ENCODE peak calls at places on chromosomes 12 and 14, in eight cellular contexts. One of them, this sample, is unnamed. For H3K36me3 and H3K27me3, the result is how much of the 10 kb centered on the place peaks cover.

GRCh38 chr14:60485600-60486251 is at the start of gene C14orf39:
- DNase-seq in small intestine: no peak
- DNase-seq in WERI-Rb-1: peak
- DNase-seq in GM06990: peak
- DNase-seq in HCT116: no peak
- DNase-seq in astrocyte: no peak
- DNase-seq in ovary: peak
- DNase-seq in IMR-90: peak
- DNase-seq in this sample: peak

GRCh38 chr14:52348279-52348678 is 34.2 kb downstream of the PTGER2 start:
- DNase-seq in small intestine: no peak
- DNase-seq in WERI-Rb-1: no peak
- DNase-seq in GM06990: no peak
- DNase-seq in HCT116: no peak
- DNase-seq in astrocyte: no peak
- DNase-seq in ovary: no peak
- DNase-seq in IMR-90: peak
- DNase-seq in this sample: no peak

GRCh38 chr12:613996-614726 is 49.1 kb downstream of the NINJ2 start:
- DNase-seq in small intestine: no peak
- DNase-seq in WERI-Rb-1: peak
- DNase-seq in GM06990: peak
- DNase-seq in HCT116: no peak
- DNase-seq in astrocyte: no peak
- DNase-seq in ovary: no peak
- DNase-seq in IMR-90: no peak
- DNase-seq in this sample: peak

GRCh38 chr14:93054006-93054405 is 61.7 kb downstream of the ITPK1 start:
- DNase-seq in small intestine: peak
- DNase-seq in WERI-Rb-1: no peak
- DNase-seq in GM06990: no peak
- DNase-seq in HCT116: no peak
- DNase-seq in astrocyte: no peak
- DNase-seq in ovary: no peak
- DNase-seq in IMR-90: no peak
- DNase-seq in this sample: no peak

GRCh38 chr12:44317651-44318126 is 481.8 kb downstream of the TMEM117 start:
- DNase-seq in small intestine: peak
- DNase-seq in WERI-Rb-1: peak
- DNase-seq in GM06990: peak
- DNase-seq in HCT116: peak
- DNase-seq in astrocyte: peak
- DNase-seq in ovary: no peak
- DNase-seq in IMR-90: peak
- DNase-seq in this sample: peak

GRCh38 chr12:20125259-20125919 is 242.9 kb upstream of the PDE3A start:
- DNase-seq in small intestine: no peak
- DNase-seq in WERI-Rb-1: no peak
- DNase-seq in GM06990: no peak
- DNase-seq in HCT116: no peak
- DNase-seq in astrocyte: peak
- DNase-seq in ovary: no peak
- DNase-seq in IMR-90: no peak
- DNase-seq in this sample: no peak

GRCh38 chr14:27727371-27727770 is 1039.2 kb upstream of the FOXG1 start:
- DNase-seq in small intestine: no peak
- DNase-seq in WERI-Rb-1: no peak
- DNase-seq in GM06990: no peak
- DNase-seq in HCT116: no peak
- DNase-seq in astrocyte: no peak
- DNase-seq in ovary: no peak
- DNase-seq in IMR-90: no peak
- DNase-seq in this sample: no peak

GRCh38 chr12:16359512-16360491 is 12.4 kb downstream of the MGST1 start:
- DNase-seq in small intestine: peak
- DNase-seq in WERI-Rb-1: peak
- DNase-seq in GM06990: no peak
- DNase-seq in HCT116: peak
- DNase-seq in astrocyte: peak
- DNase-seq in ovary: no peak
- DNase-seq in IMR-90: peak
- DNase-seq in this sample: peak

GRCh38 chr14:52951730-52952481 is 1.1 kb upstream of the FERMT2 start:
- DNase-seq in small intestine: no peak
- DNase-seq in WERI-Rb-1: peak
- DNase-seq in GM06990: no peak
- DNase-seq in HCT116: peak
- DNase-seq in astrocyte: peak
- DNase-seq in ovary: no peak
- DNase-seq in IMR-90: peak
- DNase-seq in this sample: peak

GRCh38 chr14:75220097-75220496 is 43.7 kb upstream of the TMED10 start:
- DNase-seq in small intestine: no peak
- DNase-seq in WERI-Rb-1: no peak
- DNase-seq in GM06990: no peak
- DNase-seq in HCT116: no peak
- DNase-seq in astrocyte: no peak
- DNase-seq in ovary: no peak
- DNase-seq in IMR-90: no peak
- DNase-seq in this sample: no peak

GRCh38 chr12:95207407-95207806 is 9.9 kb downstream of the FGD6 start:
- DNase-seq in small intestine: no peak
- DNase-seq in WERI-Rb-1: no peak
- DNase-seq in GM06990: no peak
- DNase-seq in HCT116: no peak
- DNase-seq in astrocyte: no peak
- DNase-seq in ovary: no peak
- DNase-seq in IMR-90: no peak
- DNase-seq in this sample: no peak

GRCh38 chr12:124797321-124797720 is 66.3 kb downstream of the SCARB1 start:
- DNase-seq in small intestine: no peak
- DNase-seq in WERI-Rb-1: no peak
- DNase-seq in GM06990: no peak
- DNase-seq in HCT116: no peak
- DNase-seq in astrocyte: no peak
- DNase-seq in ovary: no peak
- DNase-seq in IMR-90: no peak
- DNase-seq in this sample: no peak

GRCh38 chr12:58314610-58315009 is 373.2 kb downstream of the ATP23 start:
- DNase-seq in small intestine: no peak
- DNase-seq in WERI-Rb-1: no peak
- DNase-seq in GM06990: no peak
- DNase-seq in HCT116: no peak
- DNase-seq in astrocyte: peak
- DNase-seq in ovary: no peak
- DNase-seq in IMR-90: peak
- DNase-seq in this sample: no peak

GRCh38 chr14:91751719-91752118 is 19.8 kb upstream of the CATSPERB start:
- DNase-seq in small intestine: no peak
- DNase-seq in WERI-Rb-1: no peak
- DNase-seq in GM06990: no peak
- DNase-seq in HCT116: no peak
- DNase-seq in astrocyte: no peak
- DNase-seq in ovary: no peak
- DNase-seq in IMR-90: no peak
- DNase-seq in this sample: no peak

GRCh38 chr12:108605000-108605689 is 7.3 kb upstream of the TMEM119 start:
- DNase-seq in small intestine: no peak
- DNase-seq in WERI-Rb-1: no peak
- DNase-seq in GM06990: no peak
- DNase-seq in HCT116: no peak
- DNase-seq in astrocyte: no peak
- DNase-seq in ovary: no peak
- DNase-seq in IMR-90: no peak
- DNase-seq in this sample: no peak

GRCh38 chr12:115752151-115752550 is 525.3 kb downstream of the MED13L start:
- DNase-seq in small intestine: no peak
- DNase-seq in WERI-Rb-1: no peak
- DNase-seq in GM06990: no peak
- DNase-seq in HCT116: no peak
- DNase-seq in astrocyte: peak
- DNase-seq in ovary: no peak
- DNase-seq in IMR-90: peak
- DNase-seq in this sample: no peak

GRCh38 chr12:120437735-120438494 is at the start of gene COX6A1:
- DNase-seq in small intestine: peak
- DNase-seq in WERI-Rb-1: peak
- DNase-seq in GM06990: peak
- DNase-seq in HCT116: peak
- DNase-seq in astrocyte: peak
- DNase-seq in ovary: peak
- DNase-seq in IMR-90: peak
- DNase-seq in this sample: peak

GRCh38 chr12:3795096-3795799 is 42.3 kb upstream of the CRACR2A start:
- DNase-seq in small intestine: no peak
- DNase-seq in WERI-Rb-1: no peak
- DNase-seq in GM06990: no peak
- DNase-seq in HCT116: no peak
- DNase-seq in astrocyte: no peak
- DNase-seq in ovary: no peak
- DNase-seq in IMR-90: no peak
- DNase-seq in this sample: no peak

GRCh38 chr14:34766060-34766459 is 51.7 kb upstream of the CFL2 start:
- DNase-seq in small intestine: no peak
- DNase-seq in WERI-Rb-1: no peak
- DNase-seq in GM06990: no peak
- DNase-seq in HCT116: no peak
- DNase-seq in astrocyte: no peak
- DNase-seq in ovary: no peak
- DNase-seq in IMR-90: no peak
- DNase-seq in this sample: no peak

GRCh38 chr14:34770901-34771300 is 56.5 kb upstream of the CFL2 start:
- DNase-seq in small intestine: no peak
- DNase-seq in WERI-Rb-1: no peak
- DNase-seq in GM06990: no peak
- DNase-seq in HCT116: no peak
- DNase-seq in astrocyte: peak
- DNase-seq in ovary: no peak
- DNase-seq in IMR-90: no peak
- DNase-seq in this sample: no peak

DNA sequence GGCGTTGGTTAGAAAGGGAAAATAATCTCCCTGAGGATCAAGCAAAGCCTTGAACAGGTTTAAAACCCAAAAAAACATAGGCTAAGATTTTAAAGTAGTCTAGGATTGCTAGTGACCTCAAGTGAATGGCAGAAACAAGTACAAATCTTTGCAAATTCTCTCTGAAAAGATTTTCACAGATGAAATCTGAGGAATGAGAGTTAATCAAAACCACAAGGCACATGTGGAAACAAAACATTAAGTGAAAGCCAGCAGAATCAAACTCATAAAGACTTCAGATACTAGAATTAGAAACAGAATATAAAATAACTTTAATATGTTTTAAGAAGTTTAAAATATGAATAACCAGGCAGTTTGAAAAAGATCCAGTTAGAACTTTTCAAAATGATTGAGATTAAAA is 52.2 kb upstream of the CFL2 start:
- DNase-seq in small intestine: no peak
- DNase-seq in WERI-Rb-1: no peak
- DNase-seq in GM06990: no peak
- DNase-seq in HCT116: no peak
- DNase-seq in astrocyte: peak
- DNase-seq in ovary: no peak
- DNase-seq in IMR-90: peak
- DNase-seq in this sample: no peak
- H3K4me3 ChIP-seq in small intestine: no peak
- H3K4me3 ChIP-seq in WERI-Rb-1: no peak
- H3K4me3 ChIP-seq in GM06990: no peak
- H3K4me3 ChIP-seq in HCT116: no peak
- H3K4me3 ChIP-seq in astrocyte: no peak
- H3K4me3 ChIP-seq in ovary: no peak
- H3K4me3 ChIP-seq in IMR-90: no peak
- H3K4me3 ChIP-seq in this sample: no peak

DNA sequence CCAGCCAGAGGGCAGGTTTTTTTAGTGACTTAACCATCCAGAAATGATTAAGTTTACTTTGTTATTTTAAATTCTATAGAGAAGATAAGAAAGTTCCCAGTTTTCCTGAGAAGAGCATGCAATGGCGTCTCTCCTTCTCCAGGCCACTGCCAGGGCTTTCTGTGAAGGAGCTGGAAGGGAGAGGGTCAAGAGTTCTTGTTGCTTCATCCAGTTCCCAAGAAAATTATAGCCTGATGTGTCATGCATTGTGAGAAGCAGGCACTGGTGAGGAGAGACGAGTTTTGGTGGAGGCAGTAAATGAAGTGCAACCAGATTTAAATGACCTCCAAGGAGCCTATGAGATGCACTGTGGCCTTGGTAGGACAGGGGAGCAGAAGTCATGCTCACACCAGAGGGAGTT is 14.2 kb downstream of the ELK3 start:
- DNase-seq in small intestine: no peak
- DNase-seq in WERI-Rb-1: no peak
- DNase-seq in GM06990: no peak
- DNase-seq in HCT116: no peak
- DNase-seq in astrocyte: peak
- DNase-seq in ovary: no peak
- DNase-seq in IMR-90: peak
- DNase-seq in this sample: no peak
- H3K36me3 ChIP-seq in small intestine: under half
- H3K36me3 ChIP-seq in WERI-Rb-1: under half
- H3K36me3 ChIP-seq in GM06990: under half
- H3K36me3 ChIP-seq in HCT116: under half
- H3K36me3 ChIP-seq in astrocyte: under half
- H3K36me3 ChIP-seq in ovary: under half
- H3K36me3 ChIP-seq in IMR-90: under half
- H3K36me3 ChIP-seq in this sample: under half

DNA sequence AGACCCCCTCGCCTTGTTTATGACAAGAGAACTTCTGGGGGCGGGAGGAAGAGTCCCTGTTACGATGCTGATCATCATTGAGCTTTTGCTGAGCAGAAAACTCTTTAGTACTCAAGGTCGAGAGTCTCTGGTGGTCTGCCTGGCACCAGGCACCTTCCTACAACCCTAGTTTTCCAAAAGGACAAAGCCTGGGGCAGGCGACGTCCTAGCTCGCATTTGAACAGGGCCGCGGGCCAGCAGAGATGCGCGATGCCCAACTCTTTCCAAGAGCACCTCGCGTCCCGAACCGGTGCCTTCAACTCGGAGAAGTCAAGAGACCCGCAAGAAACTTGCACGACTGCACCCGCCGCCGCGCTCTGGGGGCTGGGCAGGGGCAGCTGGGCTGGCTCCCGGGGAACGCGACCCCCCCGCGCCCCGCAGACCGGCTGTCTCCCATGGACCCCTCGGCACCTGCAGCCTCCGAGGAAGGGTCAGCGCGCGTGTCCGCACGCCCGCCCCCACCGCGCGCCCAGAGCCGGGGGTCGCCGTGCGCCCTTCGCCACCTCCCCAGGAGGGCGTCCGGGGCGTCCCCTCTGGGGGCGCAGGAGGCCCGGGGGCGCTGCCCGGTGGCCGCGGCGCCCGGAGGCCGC is 377 bp upstream of the BCL7A start:
- DNase-seq in small intestine: no peak
- DNase-seq in WERI-Rb-1: peak
- DNase-seq in GM06990: no peak
- DNase-seq in HCT116: no peak
- DNase-seq in astrocyte: no peak
- DNase-seq in ovary: peak
- DNase-seq in IMR-90: no peak
- DNase-seq in this sample: no peak
- H3K27me3 ChIP-seq in small intestine: under half
- H3K27me3 ChIP-seq in WERI-Rb-1: under half
- H3K27me3 ChIP-seq in GM06990: under half
- H3K27me3 ChIP-seq in HCT116: under half
- H3K27me3 ChIP-seq in astrocyte: under half
- H3K27me3 ChIP-seq in ovary: under half
- H3K27me3 ChIP-seq in IMR-90: under half
- H3K27me3 ChIP-seq in this sample: under half

GRCh38 chr14:20632448-20632830 is 9.1 kb downstream of the OR6S1 start:
- DNase-seq in small intestine: no peak
- DNase-seq in WERI-Rb-1: no peak
- DNase-seq in GM06990: no peak
- DNase-seq in HCT116: no peak
- DNase-seq in astrocyte: no peak
- DNase-seq in ovary: no peak
- DNase-seq in IMR-90: no peak
- DNase-seq in this sample: no peak
- H3K4me3 ChIP-seq in small intestine: peak
- H3K4me3 ChIP-seq in WERI-Rb-1: no peak
- H3K4me3 ChIP-seq in GM06990: peak
- H3K4me3 ChIP-seq in HCT116: peak
- H3K4me3 ChIP-seq in astrocyte: peak
- H3K4me3 ChIP-seq in ovary: peak
- H3K4me3 ChIP-seq in IMR-90: peak
- H3K4me3 ChIP-seq in this sample: peak